ENCODE peak calls at places on chromosomes 4 and X, in five cellular contexts. A, D, C, V and Q are unnamed samples.

GRCh38 chr4:97653701-97654100 is 489.6 kb downstream of the STPG2 start:
- DNase-seq in A (no peak), D (no peak), C (no peak), V (no peak), Q (no peak)

GRCh38 chrX:151987108-151987507 is 12.6 kb upstream of the GABRE start:
- DNase-seq in A (no peak), D (no peak), C (no peak), V (no peak), Q (no peak)

GRCh38 chr4:36213956-36214355 is 30.4 kb downstream of the ARAP2 start:
- DNase-seq in A (no peak), D (no peak), C (no peak), V (no peak), Q (no peak)

GRCh38 chrX:107480272-107480671 is 30.8 kb downstream of the FRMPD3 start:
- DNase-seq in A (no peak), D (no peak), C (no peak), V (no peak), Q (no peak)

GRCh38 chr4:76090241-76090691 is 15.8 kb downstream of the ART3 start:
- DNase-seq in A (peak; percentile 17), D (no peak), C (peak; percentile 55), V (no peak), Q (peak; percentile 45)

GRCh38 chrX:17414839-17415238 is 39.8 kb downstream of the NHS start:
- DNase-seq in A (no peak), D (no peak), C (no peak), V (no peak), Q (no peak)

GRCh38 chrX:118507766-118508165 is 12.2 kb downstream of the DOCK11 start:
- DNase-seq in A (no peak), D (no peak), C (no peak), V (no peak), Q (no peak)

GRCh38 chrX:55839480-55839879 is 121.9 kb downstream of the RRAGB start:
- DNase-seq in A (no peak), D (no peak), C (no peak), V (no peak), Q (no peak)

GRCh38 chr4:148344382-148344781 is 97.8 kb downstream of the NR3C2 start:
- DNase-seq in A (no peak), D (no peak), C (no peak), V (no peak), Q (no peak)

GRCh38 chrX:78011846-78012245 is 42.4 kb upstream of the PGAM4 start:
- DNase-seq in A (no peak), D (no peak), C (no peak), V (no peak), Q (no peak)

GRCh38 chr4:73599182-73599581 is 21.1 kb downstream of the RASSF6 start:
- DNase-seq in A (no peak), D (no peak), C (peak; percentile 10), V (no peak), Q (no peak)

GRCh38 chr4:155079866-155080265 is 128.6 kb upstream of the NPY2R start:
- DNase-seq in A (no peak), D (no peak), C (no peak), V (no peak), Q (no peak)

GRCh38 chrX:21963736-21964135 is 23.2 kb downstream of the SMS start:
- DNase-seq in A (no peak), D (peak; percentile 13), C (peak; percentile 37), V (no peak), Q (no peak)

GRCh38 chrX:99078301-99078700 is 1331.8 kb downstream of the PCDH19 start:
- DNase-seq in A (no peak), D (no peak), C (no peak), V (no peak), Q (no peak)

DNA sequence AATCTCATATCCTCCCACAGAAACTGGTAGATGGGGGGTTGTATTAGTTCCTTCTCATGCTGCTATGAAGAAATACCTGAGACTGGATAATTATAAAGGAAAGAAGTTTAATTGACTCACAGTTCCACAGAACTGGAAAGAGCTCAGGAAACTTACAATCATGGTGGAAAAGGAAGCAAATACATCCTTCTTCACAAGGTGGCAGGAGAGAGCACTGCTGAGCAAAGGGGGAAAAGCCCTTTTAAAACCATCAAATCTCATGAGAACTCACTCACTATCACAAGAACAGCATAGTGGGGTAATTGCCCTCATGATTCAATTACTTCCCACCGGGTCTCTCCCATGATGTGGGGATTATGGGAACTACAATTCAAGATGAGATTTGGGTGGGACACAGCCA is 250.5 kb upstream of the GPRIN3 start:
- DNase-seq in A (no peak), D (no peak), C (no peak), V (no peak), Q (no peak)
- TF ChIP-seq CTCF in A (peak; percentile 55), D (no peak), C (no peak), V (no peak), Q (no peak)

GRCh38 chrX:15335135-15336022 is at the start of gene PIGA:
- DNase-seq in A (peak; percentile 95), D (peak; percentile 96), C (peak; percentile 91), V (peak; percentile 93), Q (peak; percentile 91)
- TF ChIP-seq CTCF in A (no peak), D (no peak), C (no peak), V (no peak), Q (no peak)

DNA sequence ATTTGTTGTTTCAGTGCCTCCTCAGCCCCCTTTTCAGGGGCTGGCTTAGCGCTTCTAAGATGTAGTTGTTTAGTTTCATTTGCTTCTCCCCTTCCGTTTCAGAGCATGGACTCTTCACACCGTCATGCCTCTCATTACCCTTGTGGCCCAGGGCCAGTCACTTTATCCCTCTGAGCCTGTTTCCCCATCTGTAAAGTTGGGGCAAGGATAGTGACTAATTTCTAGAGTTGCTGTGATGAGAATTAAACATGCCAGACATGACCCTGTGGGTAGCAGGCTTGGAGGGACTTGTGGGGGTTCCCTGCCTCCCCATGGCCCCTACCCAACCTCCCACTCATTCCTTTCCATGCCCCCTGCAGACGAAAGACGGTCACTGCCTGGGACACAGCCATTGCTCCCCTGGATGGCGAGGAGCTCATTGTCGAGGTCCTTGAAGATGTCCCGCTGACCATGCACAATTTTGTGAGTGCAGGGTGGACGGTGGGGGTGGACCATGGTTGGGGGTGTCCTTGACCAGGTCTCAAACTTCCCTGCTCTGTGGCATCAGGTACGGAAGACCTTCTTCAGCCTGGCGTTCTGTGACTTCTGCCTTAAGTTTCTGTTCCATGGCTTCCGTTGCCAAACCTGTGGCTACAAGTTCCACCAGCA is 3.6 kb downstream of the ARAF start:
- DNase-seq in A (no peak), D (no peak), C (no peak), V (no peak), Q (peak; percentile 9)
- TF ChIP-seq CTCF in A (peak; percentile 21), D (no peak), C (no peak), V (no peak), Q (no peak)

GRCh38 chr4:165124488-165124887 is 11.8 kb upstream of the TMEM192 start:
- DNase-seq in A (no peak), D (no peak), C (no peak), V (no peak), Q (no peak)
- TF ChIP-seq CTCF in A (no peak), D (no peak), C (no peak), V (no peak), Q (no peak)

GRCh38 chrX:7941390-7942042 is 14.3 kb upstream of the PNPLA4 start:
- DNase-seq in A (no peak), D (no peak), C (no peak), V (no peak), Q (no peak)
- TF ChIP-seq CTCF in A (peak; percentile 65), D (no peak), C (peak; percentile 33), V (no peak), Q (peak; percentile 51)